ENCODE peak calls at places on chromosomes 5 and 9, in eight cellular contexts. Y is posterior cingulate gyrus; U is stimulated activated CD8-positive, alpha-beta memory T cell treated with anti-CD3 and anti-CD28 coated beads, Interleukin-4, amount 100 ng/mL, for 1 hour; Z is NCI-H460; V is AG10803; E is brain pericyte; A is T follicular helper cell; S is NCI-H1105 treated with DMSO at 0.1 percent for 48 hours. P is an unnamed sample.
A peak's percentile ranks its signal among the peaks of the same experiment; 100 is the strongest.

GRCh38 chr9:98117984-98118639 is 910 bp downstream of the TRIM14 start:
- DNase-seq in Y (no peak), U (no peak), Z (peak; percentile 35), V (peak; percentile 21), E (no peak), A (peak; percentile 26), S (no peak), P (no peak)

GRCh38 chr5:33423018-33423630 is 17.6 kb upstream of the TARS1 start:
- DNase-seq in Y (no peak), U (no peak), Z (peak; percentile 19), V (peak; percentile 63), E (no peak), A (no peak), S (peak; percentile 25), P (no peak)

GRCh38 chr5:75536694-75537360 is 25.1 kb downstream of the POLK start:
- DNase-seq in Y (no peak), U (no peak), Z (no peak), V (peak; percentile 49), E (no peak), A (no peak), S (no peak), P (no peak)

GRCh38 chr9:22307013-22307711 is 139.5 kb upstream of the DMRTA1 start:
- DNase-seq in Y (no peak), U (no peak), Z (peak; percentile 40), V (peak; percentile 64), E (no peak), A (no peak), S (peak; percentile 54), P (no peak)

GRCh38 chr5:150114773-150115408 is 28.5 kb upstream of the CSF1R start:
- DNase-seq in Y (no peak), U (no peak), Z (no peak), V (no peak), E (no peak), A (no peak), S (no peak), P (no peak)

GRCh38 chr9:109228093-109228642 is 61.1 kb upstream of the FRRS1L start:
- DNase-seq in Y (no peak), U (no peak), Z (no peak), V (no peak), E (no peak), A (no peak), S (no peak), P (no peak)

GRCh38 chr9:84368593-84368992 is 28.0 kb upstream of the SLC28A3 start:
- DNase-seq in Y (no peak), U (no peak), Z (no peak), V (no peak), E (no peak), A (no peak), S (no peak), P (no peak)

GRCh38 chr9:88694625-88695024 is 159.6 kb downstream of the NXNL2 start:
- DNase-seq in Y (peak; percentile 58), U (no peak), Z (no peak), V (peak; percentile 49), E (no peak), A (no peak), S (no peak), P (no peak)

GRCh38 chr5:154479160-154479943 is 1.3 kb upstream of the HAND1 start:
- DNase-seq in Y (no peak), U (no peak), Z (no peak), V (no peak), E (no peak), A (no peak), S (no peak), P (no peak)

GRCh38 chr9:123020796-123021195 is 12.7 kb upstream of the GPR21 start:
- DNase-seq in Y (no peak), U (no peak), Z (no peak), V (peak; percentile 82), E (no peak), A (no peak), S (no peak), P (no peak)

GRCh38 chr9:34047864-34048729 is 590 bp downstream of the UBAP2 start:
- DNase-seq in Y (peak; percentile 12), U (peak; percentile 5), Z (peak; percentile 13), V (no peak), E (no peak), A (peak; percentile 19), S (peak; percentile 51), P (no peak)

GRCh38 chr5:147046894-147047293 is 168.3 kb upstream of the PPP2R2B start:
- DNase-seq in Y (no peak), U (no peak), Z (no peak), V (no peak), E (no peak), A (no peak), S (no peak), P (no peak)

GRCh38 chr5:95858023-95858461 is 35.5 kb upstream of the GLRX start:
- DNase-seq in Y (no peak), U (no peak), Z (no peak), V (peak; percentile 95), E (no peak), A (no peak), S (no peak), P (no peak)

GRCh38 chr5:132907161-132907560 is 33.7 kb downstream of the LEAP2 start:
- DNase-seq in Y (no peak), U (no peak), Z (no peak), V (no peak), E (no peak), A (no peak), S (no peak), P (no peak)

GRCh38 chr9:38761334-38761733 is 41.4 kb upstream of the FAM240B start:
- DNase-seq in Y (no peak), U (no peak), Z (no peak), V (no peak), E (no peak), A (no peak), S (no peak), P (no peak)

GRCh38 chr5:59745422-59745863 is 148.1 kb downstream of the PDE4D start:
- DNase-seq in Y (peak; percentile 6), U (no peak), Z (peak; percentile 60), V (peak; percentile 80), E (peak; percentile 45), A (no peak), S (no peak), P (no peak)

GRCh38 chr9:32430720-32431119 is 46.3 kb downstream of the ACO1 start:
- DNase-seq in Y (no peak), U (no peak), Z (no peak), V (peak; percentile 66), E (no peak), A (no peak), S (no peak), P (no peak)

GRCh38 chr5:171494452-171495121 is 75.1 kb downstream of the FGF18 start:
- DNase-seq in Y (no peak), U (no peak), Z (peak; percentile 24), V (peak; percentile 86), E (peak; percentile 60), A (no peak), S (peak; percentile 6), P (no peak)

GRCh38 chr9:74846771-74847170 is 41.0 kb downstream of the TRPM6 start:
- DNase-seq in Y (no peak), U (no peak), Z (no peak), V (no peak), E (no peak), A (no peak), S (no peak), P (no peak)

P was measured in GM12878.